ENCODE peak calls at places on chromosome 2, in ten cellular contexts. One of them, this sample, is unnamed.

GRCh38 chr2:142014536-142014935 is 116.3 kb downstream of the LRP1B start:
- DNase-seq in pancreas: no peak
- DNase-seq in IMR-90: no peak
- DNase-seq in ovary: no peak
- DNase-seq in mesenchymal stem cell: no peak
- DNase-seq in psoas muscle: no peak
- DNase-seq in cardiac muscle cell: no peak
- DNase-seq in CD8-positive, alpha-beta T cell: no peak
- DNase-seq in heart right ventricle: no peak
- DNase-seq in tibial nerve: no peak
- DNase-seq in this sample: no peak

GRCh38 chr2:146135245-146135644 is 1615.3 kb upstream of the ZEB2 start:
- DNase-seq in mesenchymal stem cell: peak; percentile 15
- DNase-seq in tibial nerve: no peak
- DNase-seq in cardiac muscle cell: no peak
- DNase-seq in ovary: no peak
- DNase-seq in IMR-90: no peak
- DNase-seq in psoas muscle: no peak
- DNase-seq in heart right ventricle: no peak
- DNase-seq in CD8-positive, alpha-beta T cell: no peak
- DNase-seq in pancreas: no peak
- DNase-seq in this sample: no peak

GRCh38 chr2:176484838-176485237 is 215.6 kb downstream of the MTX2 start:
- DNase-seq in pancreas: no peak
- DNase-seq in mesenchymal stem cell: no peak
- DNase-seq in heart right ventricle: no peak
- DNase-seq in CD8-positive, alpha-beta T cell: no peak
- DNase-seq in psoas muscle: no peak
- DNase-seq in ovary: no peak
- DNase-seq in IMR-90: no peak
- DNase-seq in cardiac muscle cell: no peak
- DNase-seq in tibial nerve: no peak
- DNase-seq in this sample: no peak

GRCh38 chr2:173264603-173265366 is 89.9 kb upstream of the CDCA7 start:
- DNase-seq in psoas muscle: no peak
- DNase-seq in cardiac muscle cell: no peak
- DNase-seq in pancreas: peak; percentile 23
- DNase-seq in CD8-positive, alpha-beta T cell: no peak
- DNase-seq in IMR-90: no peak
- DNase-seq in heart right ventricle: peak; percentile 15
- DNase-seq in ovary: no peak
- DNase-seq in tibial nerve: peak; percentile 17
- DNase-seq in mesenchymal stem cell: no peak
- DNase-seq in this sample: peak; percentile 42

GRCh38 chr2:124911560-124911959 is 886.5 kb downstream of the CNTNAP5 start:
- DNase-seq in cardiac muscle cell: no peak
- DNase-seq in pancreas: no peak
- DNase-seq in psoas muscle: no peak
- DNase-seq in CD8-positive, alpha-beta T cell: no peak
- DNase-seq in mesenchymal stem cell: peak; percentile 43
- DNase-seq in heart right ventricle: no peak
- DNase-seq in tibial nerve: no peak
- DNase-seq in ovary: no peak
- DNase-seq in IMR-90: peak; percentile 28
- DNase-seq in this sample: no peak

GRCh38 chr2:217258170-217258569 is 398.3 kb upstream of the TNP1 start:
- DNase-seq in cardiac muscle cell: no peak
- DNase-seq in mesenchymal stem cell: no peak
- DNase-seq in heart right ventricle: no peak
- DNase-seq in IMR-90: no peak
- DNase-seq in pancreas: no peak
- DNase-seq in CD8-positive, alpha-beta T cell: no peak
- DNase-seq in tibial nerve: no peak
- DNase-seq in ovary: no peak
- DNase-seq in psoas muscle: no peak
- DNase-seq in this sample: no peak

GRCh38 chr2:39370101-39370500 is 67.0 kb downstream of the MAP4K3 start:
- DNase-seq in psoas muscle: no peak
- DNase-seq in ovary: no peak
- DNase-seq in pancreas: no peak
- DNase-seq in tibial nerve: no peak
- DNase-seq in IMR-90: peak; percentile 36
- DNase-seq in cardiac muscle cell: no peak
- DNase-seq in heart right ventricle: no peak
- DNase-seq in CD8-positive, alpha-beta T cell: no peak
- DNase-seq in mesenchymal stem cell: peak; percentile 27
- DNase-seq in this sample: no peak

GRCh38 chr2:239169311-239170048 is 231.3 kb downstream of the HDAC4 start:
- DNase-seq in psoas muscle: peak; percentile 50
- DNase-seq in mesenchymal stem cell: no peak
- DNase-seq in cardiac muscle cell: no peak
- DNase-seq in tibial nerve: no peak
- DNase-seq in CD8-positive, alpha-beta T cell: no peak
- DNase-seq in heart right ventricle: no peak
- DNase-seq in pancreas: peak; percentile 9
- DNase-seq in ovary: no peak
- DNase-seq in IMR-90: no peak
- DNase-seq in this sample: peak; percentile 10

GRCh38 chr2:132760971-132761370 is 91.0 kb upstream of the LYPD1 start:
- DNase-seq in ovary: no peak
- DNase-seq in CD8-positive, alpha-beta T cell: no peak
- DNase-seq in heart right ventricle: no peak
- DNase-seq in IMR-90: no peak
- DNase-seq in tibial nerve: no peak
- DNase-seq in cardiac muscle cell: no peak
- DNase-seq in psoas muscle: no peak
- DNase-seq in mesenchymal stem cell: no peak
- DNase-seq in pancreas: no peak
- DNase-seq in this sample: no peak

GRCh38 chr2:74843371-74844298 is 9.7 kb downstream of the HK2 start:
- DNase-seq in IMR-90: peak; percentile 92
- DNase-seq in pancreas: no peak
- DNase-seq in tibial nerve: no peak
- DNase-seq in heart right ventricle: no peak
- DNase-seq in ovary: no peak
- DNase-seq in cardiac muscle cell: no peak
- DNase-seq in psoas muscle: no peak
- DNase-seq in mesenchymal stem cell: peak; percentile 96
- DNase-seq in CD8-positive, alpha-beta T cell: no peak
- DNase-seq in this sample: no peak

GRCh38 chr2:181430406-181431199 is 26.6 kb upstream of the ITGA4 start:
- DNase-seq in pancreas: no peak
- DNase-seq in heart right ventricle: no peak
- DNase-seq in IMR-90: peak; percentile 2
- DNase-seq in tibial nerve: no peak
- DNase-seq in mesenchymal stem cell: peak; percentile 12
- DNase-seq in ovary: no peak
- DNase-seq in CD8-positive, alpha-beta T cell: no peak
- DNase-seq in cardiac muscle cell: no peak
- DNase-seq in psoas muscle: no peak
- DNase-seq in this sample: no peak
- H3K27ac ChIP-seq in pancreas: no peak overlapping the region
- H3K27ac ChIP-seq in heart right ventricle: no peak overlapping the region
- H3K27ac ChIP-seq in IMR-90: no peak overlapping the region
- H3K27ac ChIP-seq in tibial nerve: no peak overlapping the region
- H3K27ac ChIP-seq in mesenchymal stem cell: no peak overlapping the region
- H3K27ac ChIP-seq in ovary: no peak overlapping the region
- H3K27ac ChIP-seq in CD8-positive, alpha-beta T cell: no peak overlapping the region
- H3K27ac ChIP-seq in cardiac muscle cell: no peak overlapping the region
- H3K27ac ChIP-seq in psoas muscle: no peak overlapping the region
- H3K27ac ChIP-seq in this sample: no peak overlapping the region

DNA sequence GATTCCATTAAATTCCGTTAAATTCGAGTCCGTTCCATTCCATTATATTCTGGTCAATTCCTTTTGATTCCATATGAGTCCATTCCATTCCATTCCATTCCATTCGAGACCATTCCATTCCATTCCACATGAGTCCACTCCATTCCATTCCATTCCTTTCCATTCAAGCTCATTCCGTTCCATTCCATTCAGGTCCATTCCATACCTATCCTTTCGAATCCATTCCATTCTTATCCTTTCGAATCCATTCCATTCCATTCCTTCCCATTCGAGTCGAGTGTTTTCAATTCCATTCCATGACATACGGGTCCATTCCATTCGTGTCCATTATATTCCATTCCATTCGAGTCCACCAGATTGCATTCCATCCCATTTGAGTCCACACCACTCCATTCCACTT is 1127.4 kb downstream of the RPIA start:
- DNase-seq in tibial nerve: no peak
- DNase-seq in mesenchymal stem cell: no peak
- DNase-seq in CD8-positive, alpha-beta T cell: no peak
- DNase-seq in cardiac muscle cell: no peak
- DNase-seq in IMR-90: no peak
- DNase-seq in heart right ventricle: no peak
- DNase-seq in pancreas: no peak
- DNase-seq in ovary: no peak
- DNase-seq in psoas muscle: no peak
- DNase-seq in this sample: no peak
- H3K9me3 ChIP-seq in tibial nerve: no peaks in the 10 kb centered on the region
- H3K9me3 ChIP-seq in mesenchymal stem cell: peaks cover 80% of the 10 kb centered on the region
- H3K9me3 ChIP-seq in CD8-positive, alpha-beta T cell: peaks cover 10% of the 10 kb centered on the region
- H3K9me3 ChIP-seq in cardiac muscle cell: peaks cover 72% of the 10 kb centered on the region
- H3K9me3 ChIP-seq in IMR-90: peaks cover 40% of the 10 kb centered on the region
- H3K9me3 ChIP-seq in heart right ventricle: peaks cover 43% of the 10 kb centered on the region
- H3K9me3 ChIP-seq in pancreas: no peaks in the 10 kb centered on the region
- H3K9me3 ChIP-seq in ovary: peaks cover 1% of the 10 kb centered on the region
- H3K9me3 ChIP-seq in psoas muscle: peaks cover 50% of the 10 kb centered on the region
- H3K9me3 ChIP-seq in this sample: peaks cover 61% of the 10 kb centered on the region

GRCh38 chr2:144650886-144651285 is 131.0 kb upstream of the ZEB2 start:
- DNase-seq in ovary: no peak
- DNase-seq in CD8-positive, alpha-beta T cell: no peak
- DNase-seq in heart right ventricle: no peak
- DNase-seq in tibial nerve: no peak
- DNase-seq in mesenchymal stem cell: no peak
- DNase-seq in pancreas: no peak
- DNase-seq in cardiac muscle cell: no peak
- DNase-seq in IMR-90: no peak
- DNase-seq in psoas muscle: no peak
- DNase-seq in this sample: no peak
- H3K4me3 ChIP-seq in ovary: no peak overlapping the region
- H3K4me3 ChIP-seq in CD8-positive, alpha-beta T cell: no peak overlapping the region
- H3K4me3 ChIP-seq in heart right ventricle: no peak overlapping the region
- H3K4me3 ChIP-seq in tibial nerve: no peak overlapping the region
- H3K4me3 ChIP-seq in mesenchymal stem cell: no peak overlapping the region
- H3K4me3 ChIP-seq in pancreas: no peak overlapping the region
- H3K4me3 ChIP-seq in cardiac muscle cell: no peak overlapping the region
- H3K4me3 ChIP-seq in IMR-90: no peak overlapping the region
- H3K4me3 ChIP-seq in psoas muscle: no peak overlapping the region
- H3K4me3 ChIP-seq in this sample: no peak overlapping the region

GRCh38 chr2:158048327-158048726 is 53.3 kb upstream of the UPP2 start:
- DNase-seq in CD8-positive, alpha-beta T cell: no peak
- DNase-seq in psoas muscle: no peak
- DNase-seq in mesenchymal stem cell: no peak
- DNase-seq in cardiac muscle cell: no peak
- DNase-seq in IMR-90: no peak
- DNase-seq in pancreas: no peak
- DNase-seq in heart right ventricle: no peak
- DNase-seq in tibial nerve: no peak
- DNase-seq in ovary: no peak
- DNase-seq in this sample: no peak

GRCh38 chr2:158043181-158043948 is 58.3 kb upstream of the UPP2 start:
- DNase-seq in IMR-90: no peak
- DNase-seq in heart right ventricle: no peak
- DNase-seq in ovary: no peak
- DNase-seq in mesenchymal stem cell: no peak
- DNase-seq in CD8-positive, alpha-beta T cell: no peak
- DNase-seq in pancreas: no peak
- DNase-seq in tibial nerve: no peak
- DNase-seq in cardiac muscle cell: no peak
- DNase-seq in psoas muscle: no peak
- DNase-seq in this sample: no peak

GRCh38 chr2:158049129-158049855 is 52.4 kb upstream of the UPP2 start:
- DNase-seq in ovary: no peak
- DNase-seq in pancreas: no peak
- DNase-seq in cardiac muscle cell: no peak
- DNase-seq in tibial nerve: no peak
- DNase-seq in CD8-positive, alpha-beta T cell: no peak
- DNase-seq in IMR-90: no peak
- DNase-seq in mesenchymal stem cell: no peak
- DNase-seq in psoas muscle: no peak
- DNase-seq in heart right ventricle: no peak
- DNase-seq in this sample: no peak

GRCh38 chr2:158045362-158045761 is 56.3 kb upstream of the UPP2 start:
- DNase-seq in pancreas: no peak
- DNase-seq in cardiac muscle cell: no peak
- DNase-seq in heart right ventricle: no peak
- DNase-seq in tibial nerve: no peak
- DNase-seq in ovary: no peak
- DNase-seq in CD8-positive, alpha-beta T cell: no peak
- DNase-seq in psoas muscle: no peak
- DNase-seq in IMR-90: no peak
- DNase-seq in mesenchymal stem cell: no peak
- DNase-seq in this sample: no peak

GRCh38 chr2:158047156-158047611 is 54.5 kb upstream of the UPP2 start:
- DNase-seq in heart right ventricle: no peak
- DNase-seq in mesenchymal stem cell: no peak
- DNase-seq in pancreas: no peak
- DNase-seq in ovary: no peak
- DNase-seq in IMR-90: no peak
- DNase-seq in psoas muscle: no peak
- DNase-seq in tibial nerve: no peak
- DNase-seq in CD8-positive, alpha-beta T cell: no peak
- DNase-seq in cardiac muscle cell: no peak
- DNase-seq in this sample: no peak
- H3K27ac ChIP-seq in heart right ventricle: no peak overlapping the region
- H3K27ac ChIP-seq in mesenchymal stem cell: no peak overlapping the region
- H3K27ac ChIP-seq in pancreas: no peak overlapping the region
- H3K27ac ChIP-seq in ovary: no peak overlapping the region
- H3K27ac ChIP-seq in IMR-90: no peak overlapping the region
- H3K27ac ChIP-seq in psoas muscle: no peak overlapping the region
- H3K27ac ChIP-seq in tibial nerve: no peak overlapping the region
- H3K27ac ChIP-seq in CD8-positive, alpha-beta T cell: no peak overlapping the region
- H3K27ac ChIP-seq in cardiac muscle cell: no peak overlapping the region
- H3K27ac ChIP-seq in this sample: no peak overlapping the region

This sample was measured in tibial artery.